ENCODE peak calls at places on chromosomes 5 and 9, in seven cellular contexts. Y is uterus; M is tibial artery; B is lung; N is ascending aorta; P is CD4-positive, alpha-beta memory T cell; U is CD8-positive, alpha-beta memory T cell. J is an unnamed sample. For H3K4me1, the result is how much of the 10 kb centered on the place peaks cover.

GRCh38 chr9:81317939-81318338 is 371.4 kb downstream of the TLE1 start:
- DNase-seq in N (no peak), U (no peak), B (no peak), P (no peak), Y (no peak), M (no peak), J (no peak)

GRCh38 chr9:127877566-127877998 is at the start of gene AK1:
- DNase-seq in B (peak), N (no peak), Y (peak), P (no peak), U (no peak), M (peak), J (peak)

GRCh38 chr5:131316026-131316425 is 52.2 kb downstream of the CDC42SE2 start:
- DNase-seq in B (no peak), Y (no peak), M (no peak), P (no peak), N (no peak), U (no peak), J (no peak)

GRCh38 chr5:78361226-78361993 is 993 bp downstream of the SCAMP1 start:
- DNase-seq in U (no peak), B (peak), Y (peak), N (no peak), M (peak), P (no peak), J (peak)

GRCh38 chr5:171397599-171397998 is 9.9 kb downstream of the NPM1 start:
- DNase-seq in P (no peak), B (no peak), Y (no peak), U (no peak), M (no peak), N (no peak), J (no peak)

GRCh38 chr9:88388886-88389617 is 808 bp downstream of the SPIN1 start:
- DNase-seq in N (no peak), M (peak), U (peak), P (peak), B (peak), Y (peak), J (peak)

GRCh38 chr9:34072868-34073590 is 24.3 kb upstream of the UBAP2 start:
- DNase-seq in M (no peak), P (no peak), Y (peak), B (peak), U (no peak), N (no peak), J (peak)

GRCh38 chr5:114449836-114450515 is 88.1 kb downstream of the KCNN2 start:
- DNase-seq in P (peak), Y (peak), B (peak), M (peak), N (no peak), U (peak), J (peak)

GRCh38 chr9:107137495-107138202 is 145.4 kb upstream of the RAD23B start:
- DNase-seq in M (no peak), U (no peak), B (no peak), N (no peak), Y (no peak), P (no peak), J (peak)

GRCh38 chr5:83375049-83375710 is 96.4 kb upstream of the VCAN start:
- DNase-seq in B (no peak), M (no peak), Y (no peak), U (no peak), N (no peak), P (no peak), J (no peak)

GRCh38 chr9:110575952-110576351 is 3.6 kb downstream of the SVEP1 start:
- DNase-seq in U (no peak), N (no peak), M (no peak), P (no peak), B (no peak), Y (no peak), J (no peak)

GRCh38 chr5:171555160-171555559 is 135.7 kb downstream of the FGF18 start:
- DNase-seq in Y (no peak), B (no peak), N (no peak), P (no peak), U (no peak), M (no peak), J (no peak)

GRCh38 chr9:125074976-125075375 is 68.4 kb downstream of the SCAI start:
- DNase-seq in M (no peak), U (no peak), P (no peak), N (no peak), Y (no peak), B (no peak), J (no peak)

GRCh38 chr9:81557957-81558791 is 131.2 kb downstream of the TLE1 start:
- DNase-seq in P (no peak), Y (peak), U (no peak), N (no peak), M (no peak), B (peak), J (no peak)

GRCh38 chr9:122477346-122477745 is 380 bp downstream of the OR1J1 start:
- DNase-seq in M (no peak), B (no peak), N (no peak), U (no peak), Y (no peak), P (no peak), J (no peak)

GRCh38 chr5:96817496-96817895 is 9.8 kb upstream of the ERAP1 start:
- DNase-seq in M (no peak), U (no peak), Y (no peak), P (no peak), N (no peak), B (no peak), J (no peak)

GRCh38 chr5:141420855-141421488 is at the start of gene PCDHGA11:
- DNase-seq in M (peak), N (no peak), Y (no peak), B (no peak), U (no peak), P (no peak), J (peak)

GRCh38 chr9:84504360-84504759 is 163.8 kb upstream of the SLC28A3 start:
- DNase-seq in M (no peak), Y (no peak), N (no peak), P (no peak), B (no peak), U (no peak), J (no peak)

GRCh38 chr9:2872307-2872940 is 28.5 kb upstream of the PUM3 start:
- DNase-seq in Y (no peak), M (no peak), U (no peak), N (no peak), P (peak), B (no peak), J (peak)

GRCh38 chr9:73148447-73148937 is 3.2 kb upstream of the ANXA1 start:
- DNase-seq in M (no peak), Y (no peak), B (no peak), P (no peak), N (no peak), U (no peak), J (no peak)

GRCh38 chr5:14914603-14915277 is 43.2 kb upstream of the ANKH start:
- DNase-seq in M (no peak), B (no peak), N (no peak), P (no peak), Y (no peak), U (no peak), J (no peak)

GRCh38 chr9:20220286-20220685 is 402.0 kb downstream of the MLLT3 start:
- DNase-seq in P (no peak), Y (no peak), N (no peak), B (no peak), U (no peak), M (no peak), J (no peak)

GRCh38 chr5:69024241-69024651 is 69.6 kb upstream of the SLC30A5 start:
- DNase-seq in M (no peak), P (no peak), B (no peak), N (no peak), U (no peak), Y (no peak), J (peak)

GRCh38 chr9:21210311-21210710 is 3.4 kb upstream of the IFNA10 start:
- DNase-seq in Y (no peak), N (no peak), U (no peak), M (no peak), B (no peak), P (no peak), J (no peak)

GRCh38 chr5:71528206-71528605 is 58.9 kb upstream of the MCCC2 start:
- DNase-seq in M (no peak), P (no peak), U (no peak), N (no peak), Y (no peak), B (no peak), J (no peak)

GRCh38 chr5:148511832-148512347 is 128.1 kb downstream of the FBXO38 start:
- DNase-seq in Y (no peak), U (no peak), P (no peak), B (no peak), N (no peak), M (no peak), J (no peak)

GRCh38 chr5:56900858-56901578 is 8.4 kb upstream of the SETD9 start:
- DNase-seq in U (peak), M (no peak), P (peak), Y (no peak), N (no peak), B (no peak), J (peak)

GRCh38 chr9:110742741-110743371 is 74.3 kb downstream of the MUSK start:
- DNase-seq in P (no peak), U (no peak), M (no peak), B (no peak), N (no peak), Y (no peak), J (no peak)

GRCh38 chr9:113246928-113247327 is 25.6 kb downstream of the SLC31A1 start:
- DNase-seq in B (no peak), P (no peak), U (no peak), M (no peak), Y (no peak), N (no peak), J (no peak)

GRCh38 chr5:10524376-10525123 is 39.3 kb upstream of the ANKRD33B start:
- DNase-seq in N (no peak), P (no peak), B (no peak), Y (no peak), U (no peak), M (no peak), J (no peak)

DNA sequence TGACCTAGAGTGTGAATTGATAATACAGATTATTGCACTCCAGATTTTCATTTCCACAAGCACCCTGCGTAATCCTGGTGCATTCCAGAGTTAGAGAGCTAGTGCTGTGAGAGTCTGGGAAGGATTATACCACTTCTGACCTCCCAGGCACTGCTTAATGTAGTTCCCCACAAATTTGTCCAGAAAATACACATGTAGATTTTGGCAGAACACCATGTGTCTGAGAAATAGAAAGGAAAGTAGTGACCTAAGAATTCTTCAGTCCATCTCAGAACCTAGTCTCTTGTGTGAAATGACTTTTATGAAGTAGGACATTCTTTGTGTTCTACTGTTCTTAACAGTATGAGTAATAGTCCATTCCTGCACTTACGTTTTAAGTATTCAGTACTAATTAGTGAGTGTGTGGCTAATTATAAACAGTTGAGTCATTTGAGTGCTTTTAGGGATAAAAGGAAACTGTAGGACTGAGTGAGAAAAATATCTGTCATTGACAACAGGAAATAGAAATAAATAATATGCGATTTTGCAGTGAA is 27.8 kb upstream of the PTPDC1 start:
- DNase-seq in M (no peak), U (no peak), N (no peak), B (no peak), Y (no peak), P (no peak), J (peak)
- H3K4me3 ChIP-seq in M (peak), U (no peak), N (peak), B (no peak), Y (no peak), P (no peak), J (no peak)

DNA sequence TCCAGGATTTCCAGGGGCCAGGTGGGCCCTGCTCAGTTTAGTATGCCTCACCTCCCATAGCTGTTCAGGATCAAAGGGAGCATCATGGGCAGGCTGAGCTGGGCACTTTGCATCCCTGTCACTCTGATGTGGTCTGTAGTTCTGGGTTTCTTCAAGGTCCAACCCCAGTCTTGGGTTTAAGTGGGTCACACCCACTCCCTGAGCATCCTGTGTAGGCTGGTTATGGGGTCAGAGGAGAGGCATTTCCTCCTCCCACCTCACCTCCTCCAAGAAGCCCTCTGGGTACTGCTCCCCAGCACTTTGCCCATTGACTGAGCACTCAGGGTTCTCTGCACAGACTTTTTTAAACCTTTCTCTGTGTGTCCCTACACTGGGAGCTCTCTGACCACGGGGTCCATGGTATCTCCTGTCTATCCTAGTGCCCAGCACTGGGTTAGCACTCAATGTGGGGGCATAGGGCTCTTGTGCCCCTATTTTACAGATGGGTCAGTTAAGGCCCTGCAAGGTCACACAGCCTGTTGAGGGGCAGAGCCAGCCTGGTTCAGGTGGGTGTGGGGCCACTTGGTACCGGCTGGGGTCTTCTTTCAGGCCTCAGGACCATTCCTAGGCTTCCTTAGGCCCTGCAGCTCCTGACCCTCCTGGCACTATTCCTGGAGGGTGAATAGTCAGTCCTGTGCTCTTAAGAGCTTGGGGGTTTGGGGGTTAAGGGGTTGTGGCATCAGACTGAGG is 19.0 kb downstream of the CXXC5 start:
- DNase-seq in B (no peak), Y (no peak), P (no peak), U (no peak), N (no peak), M (no peak), J (no peak)
- H3K4me1 ChIP-seq in B (under half), Y (under half), P (under half), U (half or more), N (under half), M (half or more), J (under half)

GRCh38 chr9:1049641-1050040 is 516 bp upstream of the DMRT2 start:
- DNase-seq in P (no peak), M (no peak), U (no peak), N (no peak), Y (no peak), B (no peak), J (no peak)
- H3K27ac ChIP-seq in P (no peak), M (no peak), U (no peak), N (no peak), Y (no peak), B (no peak), J (no peak)

DNA sequence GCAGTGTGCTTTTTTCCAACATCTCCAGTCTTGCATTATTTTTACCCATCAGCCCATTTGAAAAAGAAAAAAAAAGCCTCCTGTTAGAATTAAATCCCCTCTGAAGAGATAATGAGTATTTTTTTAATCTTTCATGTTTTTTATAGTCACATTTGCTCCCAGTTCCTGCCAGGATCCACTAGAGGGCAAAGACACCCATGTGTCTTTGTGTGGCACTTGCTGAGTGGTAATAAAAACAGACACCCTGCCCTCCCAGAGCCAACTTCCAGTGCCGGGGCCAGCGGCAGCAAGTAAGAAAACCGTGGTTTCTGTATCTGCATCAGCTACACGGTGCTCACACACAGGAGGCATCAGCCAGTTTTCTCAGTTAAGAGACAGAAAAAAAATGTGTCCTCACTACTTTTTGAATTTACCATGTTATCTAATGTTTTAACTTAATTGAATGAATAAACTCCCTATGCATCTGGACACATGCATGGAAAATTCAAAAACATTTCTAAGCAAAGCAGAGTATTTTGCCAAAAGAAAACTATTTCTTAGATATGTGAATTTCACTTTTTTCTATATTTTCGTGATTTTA is 70.2 kb upstream of the PLEKHG4B start:
- DNase-seq in Y (no peak), P (no peak), M (no peak), N (no peak), U (no peak), B (no peak), J (no peak)
- H3K4me3 ChIP-seq in Y (no peak), P (no peak), M (no peak), N (no peak), U (no peak), B (no peak), J (no peak)

GRCh38 chr9:101427957-101428655 is 7.5 kb downstream of the ALDOB start:
- DNase-seq in U (no peak), Y (no peak), B (no peak), P (no peak), M (no peak), N (no peak), J (no peak)
- H3K4me1 ChIP-seq in U (under half), Y (under half), B (under half), P (under half), M (under half), N (under half), J (under half)

DNA sequence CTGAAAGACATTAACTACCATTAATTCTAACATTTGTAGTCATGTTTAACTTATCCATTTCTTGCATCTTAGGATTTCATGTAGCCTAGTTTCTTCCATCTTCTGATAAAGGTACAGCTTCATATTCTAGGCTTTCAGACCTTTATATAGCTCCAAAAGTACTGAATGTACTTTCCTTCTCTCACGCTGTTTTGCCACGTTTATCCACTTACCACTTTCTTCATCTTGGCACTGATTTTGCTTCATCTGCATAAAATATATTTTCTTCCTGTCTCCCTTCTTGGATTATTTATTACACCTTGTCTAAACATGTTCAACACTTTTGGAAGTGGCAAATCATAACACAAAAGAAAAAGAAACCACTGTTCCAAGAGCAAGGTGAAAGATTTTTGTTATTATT is 553.8 kb downstream of the DTWD2 start:
- DNase-seq in P (no peak), U (no peak), M (no peak), B (no peak), N (no peak), Y (no peak), J (no peak)
- H3K27ac ChIP-seq in P (no peak), U (no peak), M (no peak), B (no peak), N (no peak), Y (no peak), J (no peak)

GRCh38 chr5:67605730-67606585 is 409.4 kb upstream of the CD180 start:
- DNase-seq in P (no peak), M (no peak), Y (no peak), U (no peak), N (no peak), B (no peak), J (no peak)
- H3K4me3 ChIP-seq in P (no peak), M (no peak), Y (no peak), U (no peak), N (no peak), B (no peak), J (no peak)